ENCODE peak calls at places on chromosomes 7 and 10, in six cellular contexts. N is stimulated activated CD4-positive, alpha-beta T cell treated with anti-CD3 and anti-CD28 coated beads, Interleukin-2, amount 100 ng/mL, for 48 hours; R is naive thymus-derived CD8-positive, alpha-beta T cell; K is activated naive CD8-positive, alpha-beta T cell treated with anti-CD3 and anti-CD28 coated beads, Interleukin-2, amount 10 ng/mL, durations not matched to agents 7 days and 5 days; P is KG1; U is pancreas. Z is an unnamed sample.

GRCh38 chr10:111203615-111204014 is 126.8 kb downstream of the ADRA2A start:
- DNase-seq in N (no peak), R (no peak), K (no peak), P (no peak), U (no peak), Z (no peak)

GRCh38 chr7:158265743-158266080 is 321.9 kb downstream of the PTPRN2 start:
- DNase-seq in N (no peak), R (no peak), K (peak), P (no peak), U (no peak), Z (no peak)

GRCh38 chr10:86971146-86971991 is 3.1 kb downstream of the ADIRF start:
- DNase-seq in N (peak), R (peak), K (peak), P (no peak), U (peak), Z (peak)

GRCh38 chr10:19658622-19659233 is 157.5 kb upstream of the PLXDC2 start:
- DNase-seq in N (no peak), R (no peak), K (no peak), P (no peak), U (no peak), Z (no peak)

GRCh38 chr10:114313866-114314265 is 74.8 kb downstream of the VWA2 start:
- DNase-seq in N (no peak), R (no peak), K (no peak), P (no peak), U (no peak), Z (no peak)

GRCh38 chr7:141295367-141295895 is 221.6 kb downstream of the TMEM178B start:
- DNase-seq in N (no peak), R (no peak), K (no peak), P (no peak), U (no peak), Z (no peak)

GRCh38 chr10:130138479-130138866 is 2.3 kb downstream of the GLRX3 start:
- DNase-seq in N (no peak), R (no peak), K (no peak), P (no peak), U (no peak), Z (no peak)

GRCh38 chr7:99035723-99036530 is 108.0 kb downstream of the SMURF1 start:
- DNase-seq in N (no peak), R (no peak), K (no peak), P (no peak), U (no peak), Z (no peak)

GRCh38 chr10:49633327-49634045 is 19.6 kb downstream of the CHAT start:
- DNase-seq in N (no peak), R (no peak), K (no peak), P (no peak), U (no peak), Z (no peak)

GRCh38 chr7:34823650-34824258 is 165.7 kb downstream of the NPSR1 start:
- DNase-seq in N (peak), R (peak), K (peak), P (peak), U (peak), Z (no peak)

GRCh38 chr10:118465300-118465874 is 123.3 kb upstream of the FAM204A start:
- DNase-seq in N (no peak), R (no peak), K (no peak), P (no peak), U (no peak), Z (no peak)

GRCh38 chr7:20350996-20351692 is 20.4 kb downstream of the ITGB8 start:
- DNase-seq in N (no peak), R (no peak), K (no peak), P (no peak), U (no peak), Z (no peak)

GRCh38 chr10:62005281-62005680 is 103.8 kb downstream of the ARID5B start:
- DNase-seq in N (no peak), R (no peak), K (no peak), P (no peak), U (no peak), Z (no peak)

GRCh38 chr10:70442332-70442988 is 979 bp upstream of the NODAL start:
- DNase-seq in N (no peak), R (no peak), K (no peak), P (no peak), U (no peak), Z (no peak)

GRCh38 chr10:12586724-12587123 is 237.4 kb downstream of the CAMK1D start:
- DNase-seq in N (no peak), R (no peak), K (no peak), P (no peak), U (no peak), Z (no peak)

GRCh38 chr10:114694735-114695134 is 36.7 kb upstream of the ABLIM1 start:
- DNase-seq in N (peak), R (peak), K (no peak), P (no peak), U (no peak), Z (no peak)

GRCh38 chr7:74625446-74625845 is 32.1 kb upstream of the GTF2I start:
- DNase-seq in N (no peak), R (no peak), K (no peak), P (no peak), U (no peak), Z (no peak)

GRCh38 chr10:36779238-36779846 is 346.1 kb upstream of the ANKRD30A start:
- DNase-seq in N (no peak), R (no peak), K (no peak), P (no peak), U (no peak), Z (no peak)

GRCh38 chr7:19026888-19027287 is 90.5 kb downstream of the TWIST1 start:
- DNase-seq in N (no peak), R (no peak), K (no peak), P (no peak), U (no peak), Z (no peak)

GRCh38 chr7:149867762-149868637 is 5.8 kb upstream of the ATP6V0E2 start:
- DNase-seq in N (no peak), R (no peak), K (no peak), P (no peak), U (no peak), Z (no peak)

GRCh38 chr7:114930829-114931655 is 9.1 kb downstream of the MDFIC start:
- DNase-seq in N (no peak), R (no peak), K (no peak), P (peak), U (no peak), Z (no peak)

GRCh38 chr10:98489561-98490481 is 43.1 kb upstream of the HPS1 start:
- DNase-seq in N (no peak), R (no peak), K (no peak), P (no peak), U (no peak), Z (no peak)

GRCh38 chr7:157525501-157525915 is 188.7 kb downstream of the DNAJB6 start:
- DNase-seq in N (no peak), R (no peak), K (peak), P (no peak), U (no peak), Z (no peak)

GRCh38 chr7:94701555-94701973 is 45.6 kb upstream of the SGCE start:
- DNase-seq in N (no peak), R (no peak), K (no peak), P (no peak), U (no peak), Z (no peak)

GRCh38 chr7:1317654-1318450 is 85.2 kb downstream of the UNCX start:
- DNase-seq in N (no peak), R (no peak), K (no peak), P (no peak), U (no peak), Z (no peak)

GRCh38 chr10:89609730-89610393 is 35.2 kb downstream of the PANK1 start:
- DNase-seq in N (no peak), R (no peak), K (no peak), P (no peak), U (no peak), Z (no peak)

GRCh38 chr7:2635148-2635668 is 3.4 kb downstream of the TTYH3 start:
- DNase-seq in N (no peak), R (no peak), K (no peak), P (no peak), U (no peak), Z (no peak)

GRCh38 chr10:114708717-114709352 is 50.8 kb upstream of the ABLIM1 start:
- DNase-seq in N (no peak), R (no peak), K (no peak), P (no peak), U (no peak), Z (no peak)

GRCh38 chr7:99694912-99695304 is 15.1 kb upstream of the CYP3A5 start:
- DNase-seq in N (no peak), R (no peak), K (no peak), P (no peak), U (no peak), Z (no peak)

GRCh38 chr10:108375691-108376090 is 1211.2 kb upstream of the SORCS1 start:
- DNase-seq in N (no peak), R (no peak), K (no peak), P (no peak), U (no peak), Z (no peak)

GRCh38 chr7:897771-898376 is 21.5 kb downstream of the GET4 start:
- DNase-seq in N (no peak), R (no peak), K (no peak), P (no peak), U (peak), Z (no peak)

GRCh38 chr10:63614371-63614891 is 93.2 kb downstream of the REEP3 start:
- DNase-seq in N (no peak), R (no peak), K (no peak), P (no peak), U (no peak), Z (no peak)

GRCh38 chr7:91657386-91658120 is 222.9 kb downstream of the MTERF1 start:
- DNase-seq in N (no peak), R (no peak), K (no peak), P (no peak), U (no peak), Z (no peak)

GRCh38 chr10:46524471-46525176 is 31.8 kb downstream of the GPRIN2 start:
- DNase-seq in N (no peak), R (no peak), K (peak), P (no peak), U (peak), Z (no peak)

GRCh38 chr10:72784551-72785421 is 92.8 kb downstream of the MCU start:
- DNase-seq in N (no peak), R (no peak), K (no peak), P (no peak), U (no peak), Z (no peak)